ENCODE peak calls at places on chromosomes 7 and 10, in six cellular contexts. O is breast epithelium, L is neural progenitor cell, F is fibroblast of pulmonary artery, V is IMR-90, T is dorsolateral prefrontal cortex. W is an unnamed sample.

GRCh38 chr10:105102977-105103376 is 461.9 kb downstream of the SORCS3 start:
- DNase-seq in F (no peak), O (no peak), T (no peak), L (no peak), V (no peak), W (no peak)

GRCh38 chr10:122141821-122142651 is 129.1 kb upstream of the BTBD16 start:
- DNase-seq in F (no peak), V (peak), L (no peak), T (no peak), O (no peak), W (no peak)

GRCh38 chr7:66076459-66077329 is 1.1 kb downstream of the ASL start:
- DNase-seq in L (no peak), F (no peak), T (no peak), O (no peak), V (no peak), W (no peak)

GRCh38 chr10:86367339-86367951 is 850 bp upstream of the GRID1 start:
- DNase-seq in F (no peak), T (peak), L (peak), O (peak), V (no peak), W (no peak)

GRCh38 chr7:159094919-159095915 is 49.5 kb downstream of the VIPR2 start:
- DNase-seq in O (peak), T (no peak), V (no peak), L (no peak), F (no peak), W (no peak)

GRCh38 chr10:84424731-84425165 is 96.4 kb downstream of the CCSER2 start:
- DNase-seq in T (peak), L (peak), V (peak), F (peak), O (peak), W (peak)

GRCh38 chr10:128701837-128702236 is 575.6 kb upstream of the MKI67 start:
- DNase-seq in L (no peak), T (no peak), V (no peak), F (no peak), O (no peak), W (no peak)

GRCh38 chr10:12067336-12067735 is 1.4 kb upstream of the DHTKD1 start:
- DNase-seq in O (no peak), V (peak), T (no peak), F (peak), L (no peak), W (peak)

GRCh38 chr10:22427890-22428571 is 82.7 kb downstream of the SPAG6 start:
- DNase-seq in T (no peak), O (no peak), L (no peak), F (peak), V (peak), W (peak)

GRCh38 chr10:14478639-14479038 is 147.9 kb upstream of the FRMD4A start:
- DNase-seq in V (peak), O (peak), T (peak), L (peak), F (peak), W (no peak)

GRCh38 chr10:30995081-30995480 is 36.6 kb downstream of the ZNF438 start:
- DNase-seq in V (no peak), T (no peak), O (no peak), L (no peak), F (no peak), W (no peak)

GRCh38 chr7:47897831-47898230 is 50.4 kb downstream of the PKD1L1 start:
- DNase-seq in F (no peak), L (no peak), O (no peak), V (no peak), T (no peak), W (no peak)

GRCh38 chr10:26457088-26457487 is 18.9 kb downstream of the APBB1IP start:
- DNase-seq in O (no peak), F (no peak), T (no peak), V (no peak), L (no peak), W (no peak)

GRCh38 chr7:140036224-140036651 is 26.5 kb downstream of the PARP12 start:
- DNase-seq in F (no peak), O (no peak), T (no peak), L (no peak), V (no peak), W (no peak)

GRCh38 chr7:107560898-107561516 is 2.7 kb downstream of the COG5 start:
- DNase-seq in L (no peak), T (no peak), V (no peak), O (no peak), F (no peak), W (no peak)

DNA sequence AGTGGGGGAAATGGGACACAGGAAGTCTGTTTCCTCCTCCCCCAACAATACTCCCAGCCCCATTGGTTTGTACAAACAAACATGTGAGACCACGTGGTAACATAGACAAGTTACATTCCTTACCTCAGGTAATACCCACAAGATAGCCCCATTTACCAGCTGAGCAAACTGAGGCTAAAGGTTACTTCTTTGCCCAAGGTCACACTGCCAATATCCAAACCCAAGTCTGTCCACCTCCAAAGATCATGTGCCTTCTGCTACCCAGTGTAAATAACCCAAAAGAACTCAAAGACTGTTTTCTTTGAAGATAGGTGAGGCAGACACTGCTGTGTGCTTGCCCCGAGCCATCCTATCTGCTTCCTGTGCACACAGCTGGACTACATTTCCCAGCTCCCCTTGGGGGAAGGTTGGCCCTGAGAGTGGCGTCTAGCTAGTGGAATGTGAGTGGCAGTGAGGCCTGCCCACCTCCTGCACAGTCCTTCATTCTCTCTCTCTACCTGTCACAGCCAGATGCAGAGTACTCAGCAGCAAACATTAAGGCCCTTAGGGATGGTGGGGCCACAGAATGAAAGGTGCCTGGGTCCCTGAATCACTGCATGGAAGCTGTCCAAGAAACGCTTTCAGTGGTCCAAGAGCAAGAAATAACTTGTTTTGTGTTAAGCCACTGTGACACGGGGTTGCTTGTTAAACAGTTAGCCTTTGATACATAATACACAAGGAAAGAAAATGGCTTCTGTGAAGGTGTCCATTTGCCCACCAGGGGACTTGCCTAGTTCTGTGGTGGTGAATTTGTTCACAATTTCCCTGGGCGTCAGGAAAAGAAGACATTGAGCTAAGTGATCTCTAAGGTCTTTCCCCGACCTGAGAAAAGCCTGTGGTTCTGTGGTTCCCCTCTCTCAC is 257.7 kb upstream of the NFE2L3 start:
- DNase-seq in T (no peak), F (no peak), L (peak), V (no peak), O (no peak), W (no peak)
- H3K4me3 ChIP-seq in T (no peak), F (no peak), L (no peak), V (no peak), O (no peak), W (no peak)

DNA sequence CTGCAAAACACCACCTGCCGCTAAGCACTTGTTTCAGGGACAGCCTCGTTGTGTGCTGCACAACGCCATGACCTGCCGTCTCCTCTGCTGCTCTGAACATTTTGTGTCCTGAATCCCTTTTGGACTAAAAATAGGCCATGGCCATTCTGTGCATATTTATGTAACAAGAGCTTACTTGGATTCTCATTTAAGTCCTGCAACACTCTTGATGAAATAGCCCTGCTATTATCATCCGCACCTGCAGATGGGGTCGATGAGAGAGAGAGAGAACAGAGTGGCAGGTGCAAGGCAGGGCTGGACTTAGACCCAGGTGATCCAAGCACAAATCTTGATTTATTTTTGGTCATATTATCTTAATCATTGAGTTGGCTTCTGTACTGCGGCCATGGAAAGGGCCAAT is 121.2 kb upstream of the PRKCQ start:
- DNase-seq in L (peak), O (no peak), V (no peak), T (no peak), F (no peak), W (no peak)
- TF ChIP-seq CTCF in L (peak), O (no peak), V (no peak), T (no peak), F (no peak), W (peak)

GRCh38 chr7:27238979-27239779 is 3.4 kb upstream of the EVX1 start:
- DNase-seq in O (no peak), F (no peak), V (no peak), L (peak), T (no peak), W (no peak)
- H3K4me3 ChIP-seq in O (peak), F (no peak), V (no peak), L (peak), T (no peak), W (no peak)

GRCh38 chr7:32761451-32762320 is 129.9 kb downstream of the KBTBD2 start:
- DNase-seq in V (no peak), T (no peak), L (peak), O (no peak), F (no peak), W (no peak)
- TF ChIP-seq CTCF in V (no peak), T (no peak), L (no peak), O (no peak), F (no peak), W (peak)

GRCh38 chr10:103492655-103493261 is 747 bp upstream of the NEURL1 start:
- DNase-seq in F (no peak), T (no peak), V (no peak), O (no peak), L (no peak), W (no peak)
- H3K4me3 ChIP-seq in F (no peak), T (peak), V (no peak), O (peak), L (peak), W (no peak)